ENCODE peak calls at places on chromosome 5, in nine cellular contexts. A is ovary, G is IMR-90, R is tibial nerve, W is heart left ventricle, E is A549, B is uterus, O is stomach, H is Peyer's patch. U is an unnamed sample.

GRCh38 chr5:38471709-38472108 is 84.7 kb downstream of the LIFR start:
- DNase-seq in W (no peak), A (no peak), H (no peak), G (no peak), O (no peak), R (no peak), B (no peak), E (no peak), U (no peak)

GRCh38 chr5:33470544-33470943 is 29.8 kb downstream of the TARS1 start:
- DNase-seq in B (no peak), H (no peak), A (no peak), G (peak), R (no peak), W (no peak), E (peak), O (no peak), U (peak)

GRCh38 chr5:34699155-34700077 is 43.3 kb downstream of the RAI14 start:
- DNase-seq in G (no peak), R (no peak), A (no peak), H (no peak), B (no peak), O (peak), W (no peak), E (no peak), U (peak)

GRCh38 chr5:118247468-118247867 is 740.9 kb downstream of the DTWD2 start:
- DNase-seq in G (no peak), B (no peak), O (no peak), E (no peak), R (no peak), H (no peak), A (no peak), W (no peak), U (no peak)

GRCh38 chr5:71830626-71831539 is 111.8 kb downstream of the CARTPT start:
- DNase-seq in O (peak), R (peak), G (peak), E (no peak), B (peak), W (peak), H (no peak), A (peak), U (no peak)

GRCh38 chr5:51380603-51381207 is 2.5 kb upstream of the ISL1 start:
- DNase-seq in R (no peak), A (no peak), G (peak), O (peak), E (peak), H (no peak), W (no peak), B (no peak), U (no peak)

GRCh38 chr5:118791986-118792734 is 196.2 kb downstream of the DTWD2 start:
- DNase-seq in H (no peak), B (peak), W (no peak), R (no peak), G (peak), O (peak), A (peak), E (peak), U (peak)

GRCh38 chr5:169706758-169707450 is 69.8 kb downstream of the DOCK2 start:
- DNase-seq in E (peak), W (no peak), G (peak), B (no peak), H (no peak), R (no peak), O (no peak), A (no peak), U (no peak)

GRCh38 chr5:380701-381309 is 59.3 kb downstream of the AHRR start:
- DNase-seq in B (no peak), R (no peak), O (no peak), W (no peak), E (no peak), H (no peak), A (no peak), G (no peak), U (no peak)

GRCh38 chr5:95817430-95817829 is 5.1 kb downstream of the GLRX start:
- DNase-seq in G (peak), W (no peak), B (no peak), R (no peak), E (no peak), H (no peak), A (no peak), O (no peak), U (no peak)

GRCh38 chr5:134145779-134146581 is 30.8 kb downstream of the SKP1 start:
- DNase-seq in R (peak), B (peak), O (peak), E (peak), H (peak), W (peak), G (peak), A (peak), U (peak)

GRCh38 chr5:141878186-141878770 is at the start of gene PCDH1:
- DNase-seq in W (peak), O (peak), H (no peak), A (peak), R (no peak), G (peak), B (peak), E (no peak), U (peak)

GRCh38 chr5:142014911-142015584 is 2.2 kb upstream of the GNPDA1 start:
- DNase-seq in A (no peak), W (no peak), G (peak), R (no peak), O (no peak), B (no peak), H (peak), E (peak), U (peak)

GRCh38 chr5:146428658-146429057 is 18.5 kb upstream of the TCERG1 start:
- DNase-seq in A (no peak), B (no peak), E (no peak), O (no peak), R (no peak), H (no peak), W (no peak), G (no peak), U (no peak)
- TF ChIP-seq POLR2A in A (no peak), B (no peak), E (no peak), O (no peak), R (no peak), H (no peak), W (no peak), G (no peak), U (no peak)

GRCh38 chr5:149798466-149798865 is 68.4 kb downstream of the PPARGC1B start:
- DNase-seq in E (no peak), B (no peak), O (no peak), H (no peak), A (no peak), R (no peak), W (no peak), G (no peak), U (no peak)

GRCh38 chr5:149800563-149801103 is 70.5 kb downstream of the PPARGC1B start:
- DNase-seq in A (no peak), G (no peak), W (no peak), E (no peak), O (no peak), B (no peak), R (no peak), H (no peak), U (no peak)

GRCh38 chr5:149797897-149798296 is 67.8 kb downstream of the PPARGC1B start:
- DNase-seq in R (no peak), H (no peak), W (no peak), G (no peak), E (no peak), B (no peak), O (no peak), A (no peak), U (no peak)

GRCh38 chr5:149799965-149800516 is 69.9 kb downstream of the PPARGC1B start:
- DNase-seq in G (no peak), B (no peak), O (no peak), A (no peak), R (no peak), H (no peak), W (no peak), E (no peak), U (peak)

DNA sequence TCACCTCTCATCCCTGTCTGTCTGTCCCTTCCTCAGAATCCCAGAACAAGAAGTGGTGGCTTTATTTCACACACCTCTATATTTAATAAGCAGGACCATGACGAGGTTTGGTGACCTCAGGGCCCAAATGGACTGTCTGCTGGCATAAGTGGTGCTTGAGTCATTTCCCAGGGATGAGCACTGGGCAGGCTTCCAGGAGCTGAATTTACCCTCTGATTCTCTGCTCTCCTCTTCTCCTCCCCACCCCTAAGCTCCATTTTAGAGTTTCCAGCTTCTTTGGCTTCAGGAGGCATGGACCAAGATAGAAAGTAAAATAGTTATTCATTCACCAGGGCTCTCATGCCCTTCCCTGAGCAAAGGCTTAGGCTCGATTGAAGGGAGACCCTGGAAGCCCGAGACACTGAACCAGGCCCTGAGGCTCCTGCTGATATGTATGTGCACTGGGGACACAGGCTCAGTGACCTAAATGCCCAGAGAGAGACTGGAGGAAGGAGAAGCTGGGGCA is 69.1 kb downstream of the PPARGC1B start:
- DNase-seq in H (no peak), A (peak), R (no peak), E (peak), G (peak), W (peak), O (peak), B (peak), U (no peak)
- TF ChIP-seq POLR2A in H (no peak), A (no peak), R (no peak), E (no peak), G (no peak), W (no peak), O (no peak), B (no peak), U (no peak)

DNA sequence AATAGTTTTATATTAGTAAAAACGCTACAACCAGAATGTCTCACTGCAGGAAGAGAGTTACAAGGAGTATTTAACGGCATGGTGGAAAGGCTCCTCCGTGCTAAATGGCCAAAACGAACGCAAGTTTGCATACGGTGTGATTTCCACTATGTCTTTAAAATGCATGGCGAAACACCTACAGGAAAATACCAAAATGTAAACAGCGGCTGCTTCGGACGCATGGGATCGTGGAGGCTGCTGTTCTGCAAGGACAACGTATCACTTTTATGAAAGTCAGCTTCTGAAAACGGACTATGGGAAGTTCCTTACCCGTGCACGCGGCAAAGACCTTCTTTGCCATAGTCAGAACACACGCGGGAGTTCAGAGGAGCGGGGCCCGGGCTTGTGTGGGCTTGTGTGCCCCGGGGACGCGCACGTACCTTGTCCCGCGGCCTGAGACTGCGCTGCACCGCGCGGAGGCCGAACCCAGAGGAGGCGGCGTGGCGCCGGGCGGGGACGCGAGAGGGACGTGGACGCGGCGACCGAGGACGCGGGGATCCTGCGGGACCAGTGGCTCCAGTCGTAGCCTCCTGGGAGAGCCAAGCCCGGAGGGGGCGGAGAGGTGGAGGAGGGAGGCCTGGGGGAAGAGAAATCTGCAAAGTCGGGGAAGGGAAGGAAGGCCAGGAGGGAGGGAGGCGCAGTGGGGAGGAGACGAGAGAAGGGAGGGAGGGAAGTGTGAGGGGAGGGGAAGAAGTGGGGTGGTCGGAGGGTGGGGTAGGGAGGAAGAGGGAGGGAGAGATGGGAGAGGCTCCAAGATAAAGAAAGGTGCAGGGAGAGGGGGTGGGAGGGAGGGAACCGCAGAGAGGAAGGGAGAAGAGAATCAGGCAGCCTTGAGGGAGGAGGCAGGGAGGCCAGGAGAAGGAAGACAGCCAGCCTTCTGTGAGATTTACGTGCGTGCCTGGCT is at the start of gene CMBL:
- DNase-seq in O (no peak), W (peak), R (no peak), A (peak), G (peak), E (no peak), H (no peak), B (peak), U (peak)
- TF ChIP-seq POLR2A in O (no peak), W (no peak), R (no peak), A (no peak), G (no peak), E (peak), H (peak), B (no peak), U (no peak)

GRCh38 chr5:10607023-10607665 is 43.3 kb downstream of the ANKRD33B start:
- DNase-seq in A (no peak), E (no peak), O (no peak), W (peak), H (peak), B (no peak), G (peak), R (no peak), U (peak)
- TF ChIP-seq POLR2A in A (no peak), E (no peak), O (no peak), W (no peak), H (no peak), B (no peak), G (no peak), R (no peak), U (peak)

GRCh38 chr5:57174128-57174849 is 430 bp downstream of the GPBP1 start:
- DNase-seq in E (no peak), H (peak), W (peak), B (no peak), R (no peak), O (peak), A (no peak), G (no peak), U (peak)
- TF ChIP-seq POLR2A in E (peak), H (no peak), W (no peak), B (no peak), R (no peak), O (no peak), A (no peak), G (no peak), U (no peak)

U was measured in erythroblast.